ENCODE peak calls at places on chromosomes 2 and 18, in eight cellular contexts. U is AG09319; Y is GM12864; F is right atrium auricular region; W is tibial nerve; A is pancreas; X is OCI-LY7; B is CD4-positive, alpha-beta T cell. M is an unnamed sample.

GRCh38 chr2:178204987-178205386 is 10.7 kb downstream of the OSBPL6 start:
- DNase-seq in U (no peak), Y (no peak), F (no peak), W (no peak), A (no peak), X (no peak), B (no peak), M (no peak)

GRCh38 chr2:233240897-233241296 is 10.6 kb upstream of the ATG16L1 start:
- DNase-seq in U (no peak), Y (no peak), F (no peak), W (no peak), A (no peak), X (peak), B (no peak), M (no peak)

GRCh38 chr2:5077479-5078089 is 614.6 kb upstream of the SOX11 start:
- DNase-seq in U (no peak), Y (no peak), F (no peak), W (no peak), A (no peak), X (no peak), B (no peak), M (no peak)

GRCh38 chr2:137508739-137509384 is 455.4 kb upstream of the HNMT start:
- DNase-seq in U (no peak), Y (no peak), F (no peak), W (no peak), A (no peak), X (no peak), B (no peak), M (no peak)

GRCh38 chr2:45166229-45166890 is 157.1 kb upstream of the SIX2 start:
- DNase-seq in U (no peak), Y (no peak), F (no peak), W (no peak), A (no peak), X (no peak), B (no peak), M (no peak)

GRCh38 chr2:105376789-105377231 is 22.0 kb downstream of the FHL2 start:
- DNase-seq in U (no peak), Y (no peak), F (peak), W (no peak), A (no peak), X (no peak), B (no peak), M (no peak)

GRCh38 chr18:79339094-79339908 is 56.4 kb upstream of the NFATC1 start:
- DNase-seq in U (no peak), Y (no peak), F (no peak), W (no peak), A (no peak), X (no peak), B (no peak), M (no peak)

GRCh38 chr2:239436669-239437325 is 36.0 kb upstream of the HDAC4 start:
- DNase-seq in U (no peak), Y (no peak), F (no peak), W (no peak), A (no peak), X (no peak), B (no peak), M (no peak)

GRCh38 chr2:51013060-51013746 is 18.7 kb downstream of the NRXN1 start:
- DNase-seq in U (no peak), Y (no peak), F (no peak), W (no peak), A (peak), X (peak), B (no peak), M (no peak)

GRCh38 chr2:16079637-16080036 is 139.3 kb downstream of the MYCN start:
- DNase-seq in U (no peak), Y (no peak), F (no peak), W (no peak), A (no peak), X (no peak), B (no peak), M (no peak)
- TF ChIP-seq CTCF in U (no peak), Y (no peak), F (no peak), W (no peak), A (no peak), X (no peak), B (no peak), M (no peak)

DNA sequence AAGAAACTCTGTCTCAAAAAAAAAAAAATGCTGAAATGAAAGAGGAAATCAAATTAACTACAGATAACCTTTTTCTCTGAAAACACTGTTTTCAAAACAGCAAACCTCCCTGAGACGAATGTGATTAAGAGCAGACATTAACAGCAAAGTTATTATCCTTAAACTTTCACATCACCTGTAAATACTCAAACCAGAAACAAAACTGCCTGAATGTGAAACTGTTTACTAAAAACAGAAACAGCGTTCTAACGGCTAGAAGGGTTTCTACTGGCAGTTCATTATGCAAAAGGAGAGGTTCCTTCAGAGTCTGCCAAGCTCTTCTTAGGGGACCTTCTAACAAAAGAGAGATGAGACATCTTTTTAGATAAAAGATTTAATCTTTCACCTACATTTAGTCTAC is 45.9 kb downstream of the PNO1 start:
- DNase-seq in U (no peak), Y (peak), F (no peak), W (no peak), A (no peak), X (peak), B (no peak), M (no peak)
- TF ChIP-seq CTCF in U (no peak), Y (no peak), F (no peak), W (no peak), A (no peak), X (no peak), B (no peak), M (no peak)

DNA sequence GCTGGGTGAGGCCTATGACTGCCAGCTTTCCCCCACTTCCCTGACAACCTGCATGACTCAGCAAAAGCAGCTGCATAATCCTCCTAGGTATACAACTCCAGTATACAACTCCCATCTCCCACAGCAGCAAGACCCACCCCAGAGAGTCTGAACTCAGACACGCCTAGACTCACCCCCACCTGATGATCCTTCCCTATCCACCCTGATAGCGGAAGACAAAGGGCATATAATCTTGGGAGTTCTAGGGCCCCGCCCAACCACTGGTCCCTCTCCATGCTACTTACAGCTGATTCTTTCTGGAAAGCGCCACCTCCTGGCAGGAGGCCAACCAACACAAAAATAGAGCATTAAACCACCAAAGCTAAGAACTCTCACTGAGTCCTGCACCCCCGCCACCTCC is 296.5 kb downstream of the DCC start:
- DNase-seq in U (no peak), Y (no peak), F (no peak), W (no peak), A (peak), X (no peak), B (no peak), M (no peak)
- TF ChIP-seq CTCF in U (no peak), Y (peak), F (no peak), W (no peak), A (no peak), X (peak), B (no peak), M (no peak)

GRCh38 chr2:109259671-109260070 is 130.7 kb downstream of the SH3RF3 start:
- DNase-seq in U (no peak), Y (no peak), F (no peak), W (no peak), A (no peak), X (no peak), B (no peak), M (no peak)

GRCh38 chr2:109260116-109260855 is 131.3 kb downstream of the SH3RF3 start:
- DNase-seq in U (no peak), Y (no peak), F (no peak), W (no peak), A (no peak), X (no peak), B (no peak), M (no peak)

GRCh38 chr2:109258905-109259540 is 130.0 kb downstream of the SH3RF3 start:
- DNase-seq in U (no peak), Y (no peak), F (no peak), W (no peak), A (no peak), X (no peak), B (no peak), M (no peak)

GRCh38 chr2:109261906-109262631 is 133.1 kb downstream of the SH3RF3 start:
- DNase-seq in U (no peak), Y (no peak), F (no peak), W (no peak), A (no peak), X (no peak), B (no peak), M (no peak)

DNA sequence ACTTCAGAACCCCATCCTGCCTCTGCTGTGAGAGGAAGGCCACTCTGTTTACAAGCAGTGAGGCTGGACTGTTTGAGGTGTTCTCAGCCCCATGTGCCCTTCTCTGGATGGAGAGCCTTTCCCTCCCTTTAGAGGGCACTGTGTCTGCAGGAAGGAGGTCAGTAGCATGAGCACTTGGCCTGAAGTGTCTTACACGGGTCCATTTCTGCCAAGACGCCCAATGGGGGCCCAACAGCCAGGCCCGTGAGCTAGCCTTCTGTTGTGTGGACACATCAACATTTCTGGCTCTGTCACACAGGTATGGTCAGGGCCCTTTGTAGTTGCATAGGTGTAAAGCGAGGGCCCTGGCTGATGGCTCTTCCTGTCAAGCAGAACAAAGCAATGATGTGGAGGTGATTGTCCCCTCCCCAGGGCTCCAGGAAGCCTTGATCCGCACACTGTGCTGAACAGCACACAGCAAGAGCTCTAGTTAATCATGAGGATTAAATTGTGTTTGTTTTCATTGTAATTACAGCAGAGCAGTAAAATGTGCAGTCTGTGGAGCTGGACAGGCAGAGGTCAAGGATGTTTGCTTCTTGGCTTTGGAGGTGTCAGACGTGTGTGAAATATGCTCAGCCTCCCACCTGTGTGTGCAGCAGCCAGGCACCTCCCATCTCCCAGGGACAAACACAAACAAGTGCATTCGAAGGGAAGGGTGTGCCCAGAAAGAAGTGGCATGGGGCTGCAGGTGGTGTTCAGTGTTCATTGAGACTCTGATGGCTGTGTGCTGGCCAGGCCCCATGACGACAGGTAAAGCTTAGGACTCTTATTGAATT is 132.1 kb downstream of the SH3RF3 start:
- DNase-seq in U (no peak), Y (no peak), F (no peak), W (no peak), A (no peak), X (no peak), B (no peak), M (no peak)
- TF ChIP-seq CTCF in U (peak), Y (peak), F (no peak), W (no peak), A (no peak), X (no peak), B (no peak), M (no peak)

GRCh38 chr2:121900391-121900790 is 144.9 kb downstream of the TSN start:
- DNase-seq in U (no peak), Y (no peak), F (no peak), W (no peak), A (no peak), X (no peak), B (no peak), M (no peak)

GRCh38 chr2:121902616-121903015 is 147.2 kb downstream of the TSN start:
- DNase-seq in U (no peak), Y (no peak), F (no peak), W (no peak), A (no peak), X (no peak), B (no peak), M (no peak)

GRCh38 chr2:121903037-121903689 is 147.7 kb downstream of the TSN start:
- DNase-seq in U (no peak), Y (no peak), F (peak), W (no peak), A (no peak), X (no peak), B (no peak), M (no peak)

GRCh38 chr2:121904656-121905055 is 149.2 kb downstream of the TSN start:
- DNase-seq in U (no peak), Y (no peak), F (no peak), W (no peak), A (no peak), X (no peak), B (no peak), M (no peak)

DNA sequence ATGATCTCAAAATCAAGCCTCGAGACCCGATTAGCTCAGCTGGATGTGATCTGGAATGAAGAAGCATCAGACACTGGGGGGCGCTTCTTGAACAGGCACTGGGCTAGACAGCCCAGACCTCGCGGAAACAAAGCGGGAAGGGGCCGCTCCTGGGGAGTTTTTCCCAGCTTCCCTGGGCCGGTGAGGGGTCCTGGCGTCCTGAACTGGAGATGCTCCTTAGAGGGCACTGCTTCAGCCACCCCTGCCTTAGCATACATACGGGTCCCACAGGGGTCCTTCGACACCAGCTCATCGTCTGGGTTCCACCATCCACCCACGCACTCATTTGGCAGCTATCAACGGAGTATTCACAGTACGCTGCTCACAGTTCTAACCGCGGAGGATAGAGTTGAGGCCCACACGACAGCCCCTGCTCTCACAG is 146.7 kb downstream of the TSN start:
- DNase-seq in U (no peak), Y (no peak), F (peak), W (peak), A (no peak), X (no peak), B (no peak), M (no peak)
- TF ChIP-seq CTCF in U (no peak), Y (peak), F (no peak), W (no peak), A (no peak), X (peak), B (no peak), M (no peak)

DNA sequence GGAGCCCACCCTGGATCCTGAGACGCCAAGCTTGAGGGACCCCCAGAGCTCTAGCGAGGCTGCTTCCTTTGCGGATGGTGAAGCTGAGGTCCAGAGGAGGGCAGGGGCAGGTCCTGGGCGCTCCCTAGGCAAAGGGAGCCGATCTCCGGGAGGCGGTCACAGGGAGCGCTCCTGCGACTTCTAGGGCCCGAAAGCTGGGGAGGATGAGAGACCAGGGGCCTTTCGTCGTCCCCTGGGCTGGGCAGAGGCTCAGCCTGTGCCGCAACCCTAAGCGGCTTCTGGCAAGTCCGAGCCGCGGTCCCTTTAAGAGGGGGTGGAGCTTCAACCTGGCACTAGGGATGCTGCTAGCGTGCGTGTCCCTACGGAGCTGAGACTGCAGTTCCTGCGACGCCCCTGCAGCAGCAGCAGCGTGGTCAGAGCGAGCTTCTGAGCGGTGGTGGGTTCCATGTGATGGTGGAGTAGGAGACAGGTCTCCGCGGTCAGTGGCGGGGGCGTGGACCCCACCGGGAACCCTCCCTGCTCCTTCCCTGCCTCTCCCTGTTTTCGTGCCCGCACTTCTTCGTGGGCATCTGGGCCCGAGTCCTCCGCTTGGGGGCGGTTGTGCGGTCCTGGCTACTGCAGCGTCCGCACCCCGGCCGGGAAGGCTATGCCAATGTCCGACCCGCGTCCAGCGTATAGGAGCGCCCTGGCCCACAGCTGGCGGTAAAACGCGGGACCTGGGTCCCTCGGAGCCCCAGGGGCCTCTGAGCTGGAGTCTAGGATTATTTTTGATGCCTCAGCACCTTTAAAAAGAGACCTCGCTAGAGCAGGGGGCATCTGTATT is 154.6 kb downstream of the CCDC74A start:
- DNase-seq in U (peak), Y (peak), F (peak), W (peak), A (peak), X (peak), B (peak), M (peak)
- TF ChIP-seq CTCF in U (peak), Y (peak), F (no peak), W (peak), A (no peak), X (peak), B (peak), M (no peak)

M was measured in natural killer cell.